ENCODE peak calls at places on chromosomes 3 and 15, in nine cellular contexts. O is ovary, A is upper lobe of right lung, G is endodermal cell, K is SK-N-SH, S is psoas muscle, Z is Karpas-422, B is left ventricle myocardium inferior, J is stomach. E is an unnamed sample. For H3K4me1, the result is how much of the 10 kb centered on the place peaks cover.

GRCh38 chr3:125313060-125313635 is 62.0 kb downstream of the ZNF148 start:
- DNase-seq in S (no peak), J (no peak), B (no peak), A (no peak), G (no peak), K (no peak), O (no peak), Z (no peak), E (no peak)

GRCh38 chr3:189041482-189042090 is 130.2 kb upstream of the TPRG1 start:
- DNase-seq in S (no peak), K (peak), G (peak), J (peak), O (peak), B (no peak), A (no peak), Z (peak), E (peak)

GRCh38 chr15:62186578-62186977 is 21.5 kb upstream of the C2CD4B start:
- DNase-seq in O (no peak), S (no peak), K (no peak), G (no peak), J (no peak), B (no peak), A (no peak), Z (no peak), E (no peak)

GRCh38 chr3:145678401-145678800 is 482.6 kb downstream of the PLOD2 start:
- DNase-seq in G (no peak), K (no peak), O (no peak), A (no peak), B (no peak), S (no peak), J (no peak), Z (no peak), E (no peak)

GRCh38 chr15:59247364-59247763 is 40.7 kb downstream of the LDHAL6B start:
- DNase-seq in S (no peak), J (peak), B (no peak), O (no peak), Z (peak), K (peak), G (peak), A (no peak), E (peak)

GRCh38 chr3:55692958-55693558 is 206.0 kb upstream of the WNT5A start:
- DNase-seq in S (no peak), A (no peak), Z (no peak), K (peak), G (no peak), O (no peak), J (no peak), B (no peak), E (no peak)

GRCh38 chr3:171982829-171983228 is 56.5 kb upstream of the FNDC3B start:
- DNase-seq in A (no peak), S (no peak), B (no peak), J (no peak), Z (no peak), G (no peak), O (no peak), K (no peak), E (no peak)

GRCh38 chr15:79431636-79432344 is at the start of gene MINAR1:
- DNase-seq in K (peak), G (peak), O (no peak), A (no peak), B (no peak), J (no peak), S (peak), Z (no peak), E (no peak)

GRCh38 chr3:122377975-122378374 is 5.1 kb downstream of the MIX23 start:
- DNase-seq in K (no peak), O (no peak), A (no peak), S (no peak), J (no peak), B (no peak), G (no peak), Z (no peak), E (no peak)

GRCh38 chr15:61227269-61228024 is 1.7 kb downstream of the RORA start:
- DNase-seq in G (peak), O (peak), A (no peak), K (peak), S (peak), J (no peak), Z (no peak), B (no peak), E (no peak)

GRCh38 chr15:94930441-94930840 is 699.1 kb downstream of the MCTP2 start:
- DNase-seq in A (no peak), O (no peak), J (no peak), B (no peak), Z (no peak), K (no peak), S (no peak), G (no peak), E (no peak)

GRCh38 chr3:8324727-8325126 is 176.9 kb upstream of the LMCD1 start:
- DNase-seq in O (no peak), B (peak), K (peak), S (peak), J (peak), G (peak), A (no peak), Z (peak), E (no peak)

GRCh38 chr3:173045770-173046382 is 95.2 kb downstream of the SPATA16 start:
- DNase-seq in A (no peak), O (no peak), Z (peak), S (no peak), K (no peak), J (no peak), B (no peak), G (no peak), E (no peak)

DNA sequence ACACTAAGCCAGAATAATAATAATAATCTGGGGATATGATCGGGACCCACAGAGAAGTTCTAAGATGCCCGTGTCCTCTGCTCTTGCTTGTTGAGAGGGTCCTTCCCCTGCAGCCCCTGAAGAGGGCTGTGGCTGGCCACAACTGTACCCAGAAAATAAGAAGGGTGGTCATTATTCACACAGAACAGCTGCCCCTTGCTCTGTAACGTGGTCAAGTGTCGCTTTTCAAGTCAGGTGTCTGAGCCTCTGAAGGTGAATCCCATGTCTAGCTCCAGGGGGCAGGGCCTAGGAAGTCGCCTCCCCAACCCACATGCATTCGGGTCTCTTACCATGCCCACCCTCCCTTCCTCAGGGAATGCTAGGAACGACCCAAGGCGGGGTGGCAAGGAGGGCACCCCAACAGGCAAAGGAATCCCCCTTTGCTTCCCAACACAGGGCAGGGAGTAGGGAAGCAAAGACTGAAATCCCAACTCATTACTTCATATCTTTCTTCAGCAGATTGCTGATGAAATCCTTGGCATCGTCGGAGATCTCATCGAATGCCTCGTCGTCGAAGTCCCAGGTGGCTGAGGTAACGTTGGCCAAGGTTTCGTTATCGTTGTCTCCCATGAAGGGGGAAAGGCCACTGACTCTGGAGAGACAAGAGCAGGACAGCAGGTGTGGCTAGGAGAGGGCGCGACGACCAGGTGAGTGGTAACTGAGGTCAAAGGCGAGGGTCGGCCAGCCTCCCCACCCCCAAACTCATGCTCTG is 44.3 kb upstream of the HACD2 start:
- DNase-seq in B (no peak), S (no peak), O (no peak), K (no peak), Z (no peak), J (no peak), A (no peak), G (no peak), E (no peak)
- H3K4me3 ChIP-seq in B (no peak), S (no peak), O (no peak), K (no peak), Z (no peak), J (no peak), A (no peak), G (no peak), E (no peak)

DNA sequence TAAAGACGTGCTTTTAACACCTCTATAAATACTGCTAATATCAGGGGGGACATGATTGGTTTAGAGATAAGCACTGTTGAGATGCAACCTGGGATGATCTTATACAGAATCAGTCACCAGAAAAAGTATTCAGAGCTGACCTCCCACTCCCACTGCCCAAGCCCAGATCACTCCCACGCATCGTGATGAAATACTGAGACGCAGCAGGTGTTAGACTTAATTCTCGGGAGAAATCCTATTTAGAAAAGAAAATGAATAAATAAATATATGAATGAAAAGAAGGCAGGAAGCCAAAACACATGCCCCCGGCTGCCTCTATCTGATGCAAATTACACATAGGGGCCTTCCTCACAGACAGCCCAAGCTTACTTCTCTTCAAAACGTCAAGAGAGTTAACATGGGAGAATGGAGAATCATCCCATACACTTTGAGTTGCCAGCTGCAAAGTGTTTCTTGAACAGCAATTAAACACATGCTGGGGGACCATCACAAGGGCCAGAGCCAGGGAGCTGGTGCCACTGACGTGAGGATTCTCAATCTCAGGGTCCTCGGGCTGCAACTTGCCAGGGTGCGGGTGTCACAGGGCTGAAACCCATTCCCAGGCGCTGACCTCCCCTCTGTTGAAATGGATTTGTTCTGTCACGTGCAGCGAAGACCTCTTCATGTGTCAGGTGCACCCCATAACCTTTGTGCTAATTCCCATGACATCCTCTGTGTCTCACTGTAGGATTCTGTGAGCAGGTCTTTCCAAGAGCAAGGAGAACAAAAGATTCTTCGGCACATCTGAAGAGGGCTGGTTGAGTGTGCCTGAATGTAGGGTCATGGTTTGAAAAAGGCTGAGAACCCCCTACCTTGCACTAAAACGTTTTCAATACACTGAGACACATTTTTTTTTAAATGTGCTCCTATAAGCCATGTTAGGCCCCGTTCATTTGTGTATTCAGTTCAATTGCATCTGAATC is 764.2 kb upstream of the ARRDC4 start:
- DNase-seq in J (no peak), A (no peak), G (peak), B (no peak), Z (no peak), O (no peak), K (no peak), S (no peak), E (no peak)
- H3K27ac ChIP-seq in J (no peak), A (no peak), G (peak), B (no peak), Z (no peak), O (no peak), K (no peak), S (no peak), E (no peak)

DNA sequence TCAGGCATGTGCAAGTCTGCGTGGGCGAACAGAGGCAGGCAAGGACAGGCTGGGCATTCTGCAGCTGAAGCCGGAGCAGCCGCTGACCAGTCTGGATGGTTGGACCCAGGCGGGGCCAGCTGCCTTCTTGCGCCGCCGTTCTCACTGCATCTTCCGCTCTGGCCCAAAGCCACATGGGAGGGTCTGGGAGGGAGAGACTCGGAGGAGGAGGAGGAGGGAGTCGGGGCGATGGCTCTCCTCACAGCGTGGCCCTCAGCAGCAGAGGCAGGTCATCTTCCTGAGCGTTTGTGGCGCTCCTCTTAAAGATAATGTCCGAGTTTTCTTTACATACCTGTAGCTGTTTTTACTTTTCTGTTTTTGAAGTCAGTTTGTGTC is 5.9 kb downstream of the CLK3 start:
- DNase-seq in Z (no peak), G (no peak), A (peak), S (no peak), K (no peak), B (no peak), O (peak), J (no peak), E (no peak)
- H3K4me1 ChIP-seq in Z (under half), G (under half), A (under half), S (under half), K (under half), B (half or more), O (under half), J (half or more), E (under half)

GRCh38 chr15:92196342-92196741 is 197.3 kb upstream of the ST8SIA2 start:
- DNase-seq in K (no peak), S (no peak), O (no peak), B (no peak), G (no peak), Z (no peak), A (no peak), J (no peak), E (no peak)

GRCh38 chr15:92200891-92201290 is 192.8 kb upstream of the ST8SIA2 start:
- DNase-seq in Z (no peak), S (no peak), J (no peak), A (no peak), K (no peak), O (no peak), G (no peak), B (no peak), E (no peak)

GRCh38 chr15:92197761-92198160 is 195.9 kb upstream of the ST8SIA2 start:
- DNase-seq in S (no peak), G (no peak), K (no peak), O (no peak), A (no peak), B (no peak), J (no peak), Z (no peak), E (no peak)
- H3K4me3 ChIP-seq in S (no peak), G (no peak), K (no peak), O (no peak), A (no peak), B (no peak), J (no peak), Z (no peak), E (no peak)

DNA sequence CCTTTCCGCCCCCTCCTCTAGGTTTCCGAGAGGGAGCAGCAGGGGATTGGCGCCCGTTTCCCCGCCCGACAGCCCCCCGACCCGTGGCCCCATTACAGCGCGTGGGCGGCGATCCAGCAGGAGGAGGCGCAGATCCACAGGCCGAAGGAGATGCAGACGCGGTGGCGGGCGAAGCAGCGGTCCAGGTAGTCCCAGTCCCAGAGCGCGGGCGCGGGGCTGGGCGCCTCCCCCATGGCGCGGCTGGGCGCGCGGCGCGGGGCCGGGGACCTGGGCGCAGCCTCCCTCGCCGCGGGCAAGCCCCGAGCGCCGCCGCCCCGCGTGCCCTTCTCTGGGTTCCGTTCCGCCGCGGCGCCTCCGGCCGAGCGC is 253 bp downstream of the TMEM44 start:
- DNase-seq in G (peak), O (peak), A (peak), Z (no peak), S (peak), B (peak), K (no peak), J (no peak), E (no peak)
- H3K27ac ChIP-seq in G (no peak), O (peak), A (peak), Z (peak), S (peak), B (peak), K (peak), J (peak), E (peak)

DNA sequence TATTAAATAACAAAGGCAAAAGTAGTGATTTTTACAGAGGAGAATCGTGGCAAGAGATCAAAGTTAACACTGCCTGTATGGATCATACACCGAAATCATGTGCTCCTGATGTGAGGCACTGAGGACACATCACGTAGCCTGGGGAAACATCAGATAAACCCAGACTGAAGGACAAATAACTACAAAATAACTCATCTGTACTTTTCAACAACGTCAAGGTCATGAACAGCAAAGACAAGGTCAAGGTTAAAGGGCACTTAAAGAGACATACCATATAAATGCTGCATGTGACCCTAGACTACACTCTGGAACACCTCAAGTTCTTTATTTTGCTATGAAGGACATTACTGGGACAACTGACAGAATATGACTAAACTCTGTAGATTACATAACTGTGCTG is 48.2 kb downstream of the CHSY1 start:
- DNase-seq in B (no peak), S (no peak), G (no peak), A (no peak), Z (no peak), K (no peak), O (no peak), J (no peak), E (no peak)
- H3K4me1 ChIP-seq in B (half or more), S (under half), G (under half), A (half or more), Z (under half), K (half or more), O (under half), J (half or more), E (under half)